ENCODE peak calls at places on chromosomes 6 and 20, in five cellular contexts. One of them, this sample, is unnamed.

GRCh38 chr6:150539111-150539510 is 60.6 kb upstream of the PLEKHG1 start:
- DNase-seq in uterus: no peak
- DNase-seq in MM.1S: no peak
- DNase-seq in pancreas: no peak
- DNase-seq in right cardiac atrium: no peak
- DNase-seq in this sample: no peak

GRCh38 chr20:53238121-53238660 is 266.0 kb downstream of the TSHZ2 start:
- DNase-seq in right cardiac atrium: no peak
- DNase-seq in pancreas: no peak
- DNase-seq in MM.1S: no peak
- DNase-seq in uterus: no peak
- DNase-seq in this sample: no peak

GRCh38 chr6:39056681-39057080 is 8.1 kb downstream of the GLP1R start:
- DNase-seq in uterus: no peak
- DNase-seq in MM.1S: no peak
- DNase-seq in pancreas: no peak
- DNase-seq in right cardiac atrium: no peak
- DNase-seq in this sample: no peak

GRCh38 chr6:107198631-107199416 is 83.5 kb upstream of the BEND3 start:
- DNase-seq in right cardiac atrium: no peak
- DNase-seq in MM.1S: no peak
- DNase-seq in uterus: no peak
- DNase-seq in pancreas: no peak
- DNase-seq in this sample: no peak

GRCh38 chr6:126427713-126428112 is 87.8 kb downstream of the CENPW start:
- DNase-seq in uterus: no peak
- DNase-seq in MM.1S: no peak
- DNase-seq in pancreas: no peak
- DNase-seq in right cardiac atrium: no peak
- DNase-seq in this sample: no peak

GRCh38 chr6:129902681-129903080 is 41.6 kb upstream of the TMEM244 start:
- DNase-seq in MM.1S: no peak
- DNase-seq in right cardiac atrium: no peak
- DNase-seq in uterus: no peak
- DNase-seq in pancreas: no peak
- DNase-seq in this sample: no peak

GRCh38 chr6:34457392-34457746 is 8.5 kb upstream of the PACSIN1 start:
- DNase-seq in pancreas: no peak
- DNase-seq in MM.1S: no peak
- DNase-seq in uterus: no peak
- DNase-seq in right cardiac atrium: no peak
- DNase-seq in this sample: no peak

GRCh38 chr6:99295276-99295675 is 54.2 kb downstream of the FAXC start:
- DNase-seq in pancreas: no peak
- DNase-seq in MM.1S: no peak
- DNase-seq in right cardiac atrium: no peak
- DNase-seq in uterus: no peak
- DNase-seq in this sample: no peak

GRCh38 chr6:14197118-14197517 is 79.5 kb downstream of the CD83 start:
- DNase-seq in MM.1S: no peak
- DNase-seq in pancreas: no peak
- DNase-seq in right cardiac atrium: no peak
- DNase-seq in uterus: no peak
- DNase-seq in this sample: no peak

GRCh38 chr6:41177287-41177686 is 14.4 kb upstream of the TREM2 start:
- DNase-seq in uterus: no peak
- DNase-seq in pancreas: no peak
- DNase-seq in right cardiac atrium: no peak
- DNase-seq in MM.1S: no peak
- DNase-seq in this sample: no peak

GRCh38 chr20:48154040-48154439 is 368.8 kb upstream of the SULF2 start:
- DNase-seq in pancreas: no peak
- DNase-seq in MM.1S: no peak
- DNase-seq in uterus: no peak
- DNase-seq in right cardiac atrium: no peak
- DNase-seq in this sample: no peak

GRCh38 chr6:4852938-4853337 is 76.7 kb downstream of the CDYL start:
- DNase-seq in pancreas: no peak
- DNase-seq in uterus: no peak
- DNase-seq in MM.1S: no peak
- DNase-seq in right cardiac atrium: no peak
- DNase-seq in this sample: no peak

GRCh38 chr6:159919011-159919511 is 28.3 kb downstream of the MAS1 start:
- DNase-seq in MM.1S: no peak
- DNase-seq in right cardiac atrium: no peak
- DNase-seq in pancreas: no peak
- DNase-seq in uterus: no peak
- DNase-seq in this sample: no peak

GRCh38 chr6:128463942-128464341 is 56.5 kb downstream of the PTPRK start:
- DNase-seq in right cardiac atrium: peak; percentile 31
- DNase-seq in uterus: no peak
- DNase-seq in pancreas: no peak
- DNase-seq in MM.1S: no peak
- DNase-seq in this sample: no peak

GRCh38 chr6:130947464-130947863 is 115.6 kb downstream of the EPB41L2 start:
- DNase-seq in right cardiac atrium: no peak
- DNase-seq in uterus: no peak
- DNase-seq in pancreas: no peak
- DNase-seq in MM.1S: no peak
- DNase-seq in this sample: no peak

GRCh38 chr6:16783485-16783884 is 22.2 kb upstream of the ATXN1 start:
- DNase-seq in uterus: no peak
- DNase-seq in MM.1S: no peak
- DNase-seq in pancreas: no peak
- DNase-seq in right cardiac atrium: no peak
- DNase-seq in this sample: no peak

GRCh38 chr20:9506964-9507369 is 7.4 kb upstream of the LAMP5 start:
- DNase-seq in uterus: no peak
- DNase-seq in pancreas: no peak
- DNase-seq in right cardiac atrium: no peak
- DNase-seq in MM.1S: no peak
- DNase-seq in this sample: peak; percentile 79

GRCh38 chr6:129105793-129106192 is 222.9 kb downstream of the LAMA2 start:
- DNase-seq in right cardiac atrium: no peak
- DNase-seq in pancreas: no peak
- DNase-seq in uterus: no peak
- DNase-seq in MM.1S: no peak
- DNase-seq in this sample: no peak

GRCh38 chr20:48734104-48734749 is 93.6 kb downstream of the PREX1 start:
- DNase-seq in uterus: no peak
- DNase-seq in right cardiac atrium: no peak
- DNase-seq in pancreas: no peak
- DNase-seq in MM.1S: no peak
- DNase-seq in this sample: no peak

GRCh38 chr6:158545043-158545966 is 14.6 kb upstream of the TMEM181 start:
- DNase-seq in right cardiac atrium: no peak
- DNase-seq in pancreas: no peak
- DNase-seq in MM.1S: no peak
- DNase-seq in uterus: no peak
- DNase-seq in this sample: peak; percentile 71

GRCh38 chr6:45724511-45724910 is 291.1 kb downstream of the CLIC5 start:
- DNase-seq in pancreas: peak; percentile 14
- DNase-seq in uterus: no peak
- DNase-seq in MM.1S: no peak
- DNase-seq in right cardiac atrium: peak; percentile 73
- DNase-seq in this sample: no peak

GRCh38 chr20:3929713-3930060 is 40.5 kb downstream of the PANK2 start:
- DNase-seq in right cardiac atrium: no peak
- DNase-seq in uterus: no peak
- DNase-seq in MM.1S: no peak
- DNase-seq in pancreas: no peak
- DNase-seq in this sample: no peak

GRCh38 chr6:137729866-137730629 is 137.0 kb upstream of the TNFAIP3 start:
- DNase-seq in MM.1S: no peak
- DNase-seq in uterus: no peak
- DNase-seq in right cardiac atrium: no peak
- DNase-seq in pancreas: no peak
- DNase-seq in this sample: no peak

GRCh38 chr20:4026093-4026601 is 10.8 kb upstream of the RNF24 start:
- DNase-seq in MM.1S: no peak
- DNase-seq in uterus: peak; percentile 39
- DNase-seq in pancreas: no peak
- DNase-seq in right cardiac atrium: no peak
- DNase-seq in this sample: no peak

GRCh38 chr6:131045139-131045538 is 17.9 kb downstream of the EPB41L2 start:
- DNase-seq in right cardiac atrium: no peak
- DNase-seq in uterus: no peak
- DNase-seq in MM.1S: no peak
- DNase-seq in pancreas: no peak
- DNase-seq in this sample: no peak

GRCh38 chr20:35271904-35272303 is 6.0 kb downstream of the MMP24OS start:
- DNase-seq in MM.1S: no peak
- DNase-seq in uterus: no peak
- DNase-seq in right cardiac atrium: no peak
- DNase-seq in pancreas: no peak
- DNase-seq in this sample: no peak

GRCh38 chr6:149888113-149888512 is 9.8 kb downstream of the RAET1E start:
- DNase-seq in right cardiac atrium: no peak
- DNase-seq in pancreas: no peak
- DNase-seq in uterus: no peak
- DNase-seq in MM.1S: no peak
- DNase-seq in this sample: no peak

GRCh38 chr6:33418690-33419291 is 884 bp upstream of the CUTA start:
- DNase-seq in MM.1S: no peak
- DNase-seq in right cardiac atrium: no peak
- DNase-seq in pancreas: no peak
- DNase-seq in uterus: no peak
- DNase-seq in this sample: no peak

GRCh38 chr6:111842891-111843290 is 30.4 kb downstream of the FYN start:
- DNase-seq in uterus: no peak
- DNase-seq in right cardiac atrium: no peak
- DNase-seq in MM.1S: peak; percentile 82
- DNase-seq in pancreas: no peak
- DNase-seq in this sample: no peak

GRCh38 chr6:129638055-129639019 is 71.6 kb downstream of the ARHGAP18 start:
- DNase-seq in right cardiac atrium: peak; percentile 42
- DNase-seq in pancreas: no peak
- DNase-seq in MM.1S: no peak
- DNase-seq in uterus: no peak
- DNase-seq in this sample: no peak

GRCh38 chr20:58514321-58515239 is 619 bp downstream of the APCDD1L start:
- DNase-seq in MM.1S: no peak
- DNase-seq in right cardiac atrium: no peak
- DNase-seq in pancreas: no peak
- DNase-seq in uterus: no peak
- DNase-seq in this sample: no peak

GRCh38 chr6:92468066-92468465 is 951.3 kb downstream of the EPHA7 start:
- DNase-seq in right cardiac atrium: no peak
- DNase-seq in MM.1S: no peak
- DNase-seq in uterus: no peak
- DNase-seq in pancreas: no peak
- DNase-seq in this sample: no peak

GRCh38 chr6:117910549-117910948 is 3.5 kb downstream of the SLC35F1 start:
- DNase-seq in right cardiac atrium: no peak
- DNase-seq in pancreas: no peak
- DNase-seq in MM.1S: no peak
- DNase-seq in uterus: no peak
- DNase-seq in this sample: no peak
- H3K27me3 ChIP-seq in right cardiac atrium: peaks cover 3% of the 10 kb centered on the region
- H3K27me3 ChIP-seq in pancreas: no peaks in the 10 kb centered on the region
- H3K27me3 ChIP-seq in MM.1S: peaks cover 11% of the 10 kb centered on the region
- H3K27me3 ChIP-seq in uterus: no peaks in the 10 kb centered on the region
- H3K27me3 ChIP-seq in this sample: peaks cover 32% of the 10 kb centered on the region

DNA sequence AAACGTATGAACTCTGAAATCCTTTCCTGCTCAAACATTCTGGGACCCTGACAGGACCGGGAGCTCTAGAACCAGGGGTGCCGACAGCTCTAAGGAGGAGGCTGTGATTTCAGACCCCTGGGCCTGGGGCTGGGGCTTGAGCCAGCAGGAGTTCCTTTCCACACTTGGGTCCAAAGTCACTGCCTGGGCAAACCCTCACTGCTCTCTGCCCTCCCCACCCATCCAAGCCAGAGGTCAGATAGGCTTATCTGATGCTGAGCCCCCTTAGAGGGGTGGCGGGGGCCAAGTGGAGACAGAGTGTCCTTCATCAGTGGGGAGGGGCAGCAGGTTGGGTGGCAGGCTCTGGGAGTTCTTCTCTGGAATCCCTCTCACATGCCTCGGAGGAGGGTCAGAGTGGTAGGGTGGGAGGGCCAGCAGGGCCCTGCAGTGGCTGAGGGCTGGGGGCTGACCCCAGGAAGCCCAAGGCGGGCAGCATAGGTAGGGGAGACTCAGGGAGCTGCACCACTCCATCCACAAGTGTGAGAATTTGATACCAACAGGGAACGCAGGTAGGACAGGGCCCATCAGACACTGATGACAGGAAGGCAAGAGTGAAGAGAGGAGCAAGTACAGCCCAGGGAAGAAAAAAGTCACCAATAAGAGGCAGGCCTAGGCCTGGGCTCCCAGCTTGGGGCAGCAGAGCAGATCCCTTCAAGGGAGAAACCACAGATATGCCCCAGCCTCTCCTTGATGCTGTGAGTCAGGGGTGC is 121.0 kb downstream of the MRPL14 start:
- DNase-seq in right cardiac atrium: no peak
- DNase-seq in MM.1S: no peak
- DNase-seq in uterus: no peak
- DNase-seq in pancreas: no peak
- DNase-seq in this sample: no peak
- H3K27ac ChIP-seq in right cardiac atrium: peak overlapping the region; percentile 80
- H3K27ac ChIP-seq in MM.1S: no peak overlapping the region
- H3K27ac ChIP-seq in uterus: no peak overlapping the region
- H3K27ac ChIP-seq in pancreas: no peak overlapping the region
- H3K27ac ChIP-seq in this sample: no peak overlapping the region

GRCh38 chr20:40111282-40111681 is 577.8 kb downstream of the MAFB start:
- DNase-seq in MM.1S: no peak
- DNase-seq in pancreas: no peak
- DNase-seq in uterus: no peak
- DNase-seq in right cardiac atrium: no peak
- DNase-seq in this sample: no peak
- H3K4me3 ChIP-seq in MM.1S: no peak overlapping the region
- H3K4me3 ChIP-seq in pancreas: no peak overlapping the region
- H3K4me3 ChIP-seq in uterus: no peak overlapping the region
- H3K4me3 ChIP-seq in right cardiac atrium: no peak overlapping the region
- H3K4me3 ChIP-seq in this sample: no peak overlapping the region

GRCh38 chr6:47309326-47310130 is at the start of gene TNFRSF21:
- DNase-seq in MM.1S: peak; percentile 88
- DNase-seq in uterus: peak; percentile 83
- DNase-seq in right cardiac atrium: peak; percentile 96
- DNase-seq in pancreas: peak; percentile 96
- DNase-seq in this sample: peak; percentile 95
- H3K27me3 ChIP-seq in MM.1S: no peaks in the 10 kb centered on the region
- H3K27me3 ChIP-seq in uterus: no peaks in the 10 kb centered on the region
- H3K27me3 ChIP-seq in right cardiac atrium: no peaks in the 10 kb centered on the region
- H3K27me3 ChIP-seq in pancreas: no peaks in the 10 kb centered on the region
- H3K27me3 ChIP-seq in this sample: peaks cover 43% of the 10 kb centered on the region